ENCODE peak calls at places on chromosome 19, in nine cellular contexts. Y is fibroblast of villous mesenchyme; J is colonic mucosa; W is posterior cingulate gyrus; S is DMS79 treated with DMSO at 0.1 percent for 48 hours; C is activated T-helper 1 cell treated with anti-CD3 and anti-CD28 coated beads, Interleukin-12 subunit alpha, Interleukin-12 subunit beta, Interleukin-2, Interleukin-4 antibody, amounts not matched to agents 30 ng/mL and 10 ng/mL and 1 ng/mL, durations not matched to agents 14 hours and 24 hours and 36 hours; X is NCI-H2081; N is dermis microvascular lymphatic vessel endothelial cell; L is activated T-cell treated with anti-CD3 and anti-CD28 coated beads, Interleukin-2, amount 50 U/mL, for 72 hours. R is an unnamed sample.

GRCh38 chr19:18093439-18094161 is 4.0 kb upstream of the MAST3 start:
- DNase-seq in L (no peak), C (no peak), N (no peak), Y (no peak), W (no peak), X (no peak), J (no peak), S (no peak), R (no peak)

GRCh38 chr19:54179921-54180452 is 7.0 kb upstream of the TMC4 start:
- DNase-seq in S (no peak), L (no peak), X (peak), W (peak), Y (peak), J (peak), C (no peak), N (peak), R (no peak)

GRCh38 chr19:29886535-29886934 is 55.5 kb upstream of the URI1 start:
- DNase-seq in Y (no peak), J (no peak), L (no peak), X (no peak), C (no peak), N (no peak), S (no peak), W (no peak), R (no peak)

GRCh38 chr19:14985133-14985532 is 5.5 kb upstream of the SLC1A6 start:
- DNase-seq in N (no peak), L (no peak), W (no peak), S (no peak), X (no peak), Y (no peak), J (no peak), C (no peak), R (no peak)

GRCh38 chr19:41334793-41335192 is 18.9 kb downstream of the TGFB1 start:
- DNase-seq in W (no peak), N (peak), C (no peak), X (no peak), S (no peak), J (no peak), L (no peak), Y (no peak), R (no peak)

GRCh38 chr19:45883881-45884681 is 1.9 kb downstream of the IRF2BP1 start:
- DNase-seq in N (no peak), C (no peak), Y (no peak), X (no peak), S (no peak), W (no peak), J (no peak), L (no peak), R (no peak)

GRCh38 chr19:4557971-4558941 is 1.2 kb downstream of the SEMA6B start:
- DNase-seq in N (peak), C (no peak), W (no peak), J (no peak), Y (no peak), S (peak), L (peak), X (no peak), R (peak)

GRCh38 chr19:36081385-36081784 is 26.7 kb downstream of the WDR62 start:
- DNase-seq in W (peak), L (no peak), Y (no peak), X (no peak), C (no peak), J (no peak), N (no peak), S (no peak), R (no peak)

GRCh38 chr19:45569619-45570421 is 14.8 kb downstream of the OPA3 start:
- DNase-seq in J (peak), C (peak), W (peak), S (no peak), L (peak), X (no peak), Y (peak), N (peak), R (peak)

GRCh38 chr19:11451942-11452813 is 16.7 kb downstream of the PRKCSH start:
- DNase-seq in Y (no peak), W (no peak), J (no peak), N (no peak), L (no peak), S (no peak), X (no peak), C (no peak), R (peak)

GRCh38 chr19:29665826-29666633 is 769 bp downstream of the PLEKHF1 start:
- DNase-seq in C (no peak), X (no peak), S (peak), N (peak), J (peak), Y (peak), L (no peak), W (no peak), R (peak)

GRCh38 chr19:45147835-45148676 is 12.7 kb downstream of the NKPD1 start:
- DNase-seq in S (no peak), Y (no peak), L (no peak), J (no peak), X (no peak), N (no peak), W (no peak), C (no peak), R (no peak)

GRCh38 chr19:4278926-4279529 is at the start of gene SHD:
- DNase-seq in S (no peak), J (no peak), X (no peak), W (no peak), L (no peak), C (no peak), Y (no peak), N (no peak), R (no peak)

GRCh38 chr19:35869327-35870123 is 1.2 kb downstream of the APLP1 start:
- DNase-seq in Y (peak), X (peak), L (peak), W (peak), S (peak), J (peak), N (peak), C (peak), R (peak)

GRCh38 chr19:30349131-30349730 is 23.0 kb upstream of the ZNF536 start:
- DNase-seq in J (no peak), Y (no peak), L (no peak), X (no peak), C (no peak), S (no peak), W (no peak), N (no peak), R (no peak)

GRCh38 chr19:13831560-13832056 is 36.4 kb downstream of the ZSWIM4 start:
- DNase-seq in C (no peak), Y (no peak), J (no peak), X (no peak), N (peak), S (no peak), L (no peak), W (no peak), R (no peak)

GRCh38 chr19:41755328-41755913 is at the start of gene CEACAM6:
- DNase-seq in C (no peak), J (peak), X (no peak), Y (no peak), S (no peak), W (no peak), N (no peak), L (no peak), R (no peak)

GRCh38 chr19:28066988-28067387 is 1146.0 kb downstream of the UQCRFS1 start:
- DNase-seq in W (no peak), N (no peak), L (no peak), J (no peak), S (no peak), X (no peak), Y (no peak), C (no peak), R (no peak)

GRCh38 chr19:12825259-12826131 is 8.9 kb downstream of the RTBDN start:
- DNase-seq in S (no peak), C (no peak), W (no peak), X (peak), Y (peak), J (no peak), N (peak), L (peak), R (no peak)

GRCh38 chr19:43759515-43759914 is 4.8 kb upstream of the SMG9 start:
- DNase-seq in J (no peak), W (no peak), X (no peak), S (no peak), C (no peak), N (peak), Y (peak), L (no peak), R (no peak)

GRCh38 chr19:16836115-16836905 is 7.1 kb downstream of the SIN3B start:
- DNase-seq in X (no peak), W (no peak), J (no peak), S (no peak), L (peak), Y (peak), N (peak), C (no peak), R (peak)

GRCh38 chr19:14677464-14677863 is 2.8 kb upstream of the ADGRE3 start:
- DNase-seq in C (no peak), J (no peak), L (peak), X (no peak), W (no peak), N (no peak), Y (no peak), S (no peak), R (no peak)

GRCh38 chr19:46303702-46304397 is 7.0 kb downstream of the HIF3A start:
- DNase-seq in N (peak), J (peak), X (no peak), Y (peak), S (no peak), L (no peak), W (no peak), C (no peak), R (no peak)

GRCh38 chr19:46030861-46031550 is 8.2 kb upstream of the PGLYRP1 start:
- DNase-seq in C (no peak), S (peak), W (no peak), X (no peak), J (no peak), Y (peak), L (no peak), N (no peak), R (no peak)

GRCh38 chr19:30249911-30250310 is 122.3 kb upstream of the ZNF536 start:
- DNase-seq in S (no peak), W (no peak), X (no peak), L (no peak), Y (no peak), C (no peak), N (no peak), J (no peak), R (no peak)

GRCh38 chr19:51145926-51146493 is 3.9 kb downstream of the SIGLEC7 start:
- DNase-seq in J (no peak), Y (no peak), S (no peak), C (no peak), W (no peak), X (no peak), N (no peak), L (no peak), R (no peak)

GRCh38 chr19:18233224-18233825 is 7.1 kb upstream of the PDE4C start:
- DNase-seq in Y (peak), J (peak), X (no peak), N (peak), S (peak), C (peak), L (peak), W (no peak), R (peak)

GRCh38 chr19:47509170-47509847 is 5.6 kb downstream of the NAPA start:
- DNase-seq in N (no peak), C (no peak), L (no peak), J (no peak), X (no peak), Y (no peak), W (no peak), S (no peak), R (no peak)

GRCh38 chr19:49690656-49691242 is at the start of gene CPT1C:
- DNase-seq in W (peak), Y (peak), X (peak), J (peak), N (peak), C (no peak), S (peak), L (peak), R (peak)

GRCh38 chr19:34853369-34853768 is 73.3 kb upstream of the ZNF30 start:
- DNase-seq in W (no peak), L (no peak), Y (no peak), N (no peak), X (no peak), S (no peak), J (no peak), C (no peak), R (no peak)

GRCh38 chr19:5590151-5590864 is 22.6 kb upstream of the TINCR start:
- DNase-seq in J (no peak), W (no peak), L (no peak), N (no peak), S (no peak), C (no peak), X (no peak), Y (no peak), R (no peak)

GRCh38 chr19:7101498-7102253 is 32.2 kb downstream of the ZNF557 start:
- DNase-seq in J (no peak), N (no peak), C (no peak), W (no peak), L (no peak), Y (no peak), X (no peak), S (no peak), R (no peak)